ENCODE peak calls at places on chromosome 11, in five cellular contexts. L is stomach; N is transverse colon; R is adrenal gland; H is CD8-positive, alpha-beta T cell. V is an unnamed sample.
A peak's percentile ranks its signal among the peaks of the same experiment; 100 is the strongest.

GRCh38 chr11:35014352-35014751 is 97.9 kb downstream of the PDHX start:
- DNase-seq in H (no peak), R (no peak), L (no peak), N (no peak), V (no peak)

GRCh38 chr11:17563248-17563647 is 16.2 kb downstream of the OTOG start:
- DNase-seq in N (no peak), L (peak; percentile 22), R (peak; percentile 34), H (no peak), V (peak; percentile 69)

GRCh38 chr11:122756417-122756816 is 81.9 kb upstream of the CRTAM start:
- DNase-seq in L (peak; percentile 34), H (peak; percentile 51), N (peak; percentile 52), R (peak; percentile 67), V (no peak)

GRCh38 chr11:117574551-117574950 is 222.5 kb downstream of the DSCAML1 start:
- DNase-seq in L (no peak), H (no peak), N (no peak), R (no peak), V (no peak)

GRCh38 chr11:79980916-79981315 is 540.1 kb upstream of the TENM4 start:
- DNase-seq in L (no peak), H (no peak), R (no peak), N (no peak), V (no peak)

GRCh38 chr11:90204832-90205646 is 17.8 kb downstream of the CHORDC1 start:
- DNase-seq in R (no peak), L (no peak), N (no peak), H (no peak), V (no peak)

GRCh38 chr11:69657911-69658605 is 17.1 kb downstream of the LTO1 start:
- DNase-seq in R (no peak), N (no peak), L (no peak), H (no peak), V (no peak)

GRCh38 chr11:27847496-27847895 is 147.2 kb upstream of the BDNF start:
- DNase-seq in R (no peak), H (no peak), L (no peak), N (no peak), V (no peak)

GRCh38 chr11:70315726-70316125 is 45.2 kb downstream of the PPFIA1 start:
- DNase-seq in R (no peak), L (no peak), H (no peak), N (no peak), V (no peak)

GRCh38 chr11:77189588-77190210 is 61.7 kb downstream of the MYO7A start:
- DNase-seq in L (no peak), N (no peak), H (no peak), R (no peak), V (no peak)

GRCh38 chr11:77187776-77188175 is 59.7 kb downstream of the MYO7A start:
- DNase-seq in N (peak; percentile 22), H (no peak), R (no peak), L (no peak), V (no peak)

GRCh38 chr11:77187105-77187750 is 59.2 kb downstream of the MYO7A start:
- DNase-seq in L (no peak), R (no peak), N (no peak), H (no peak), V (no peak)

GRCh38 chr11:77188912-77189491 is 61.0 kb downstream of the MYO7A start:
- DNase-seq in L (no peak), R (no peak), H (no peak), N (peak; percentile 54), V (no peak)

GRCh38 chr11:77188323-77188911 is 60.4 kb downstream of the MYO7A start:
- DNase-seq in L (peak; percentile 87), R (peak; percentile 96), N (peak; percentile 88), H (peak; percentile 73), V (no peak)
- TF ChIP-seq CTCF in L (peak; percentile 85), R (peak; percentile 95), N (peak; percentile 87), H (peak; percentile 71), V (peak; percentile 74)

GRCh38 chr11:860238-861104 is 17.8 kb downstream of the TSPAN4 start:
- DNase-seq in N (no peak), L (no peak), H (no peak), R (no peak), V (no peak)
- H3K27ac ChIP-seq in N (no peak overlapping the region), L (peak overlapping the region; percentile 46), H (no peak overlapping the region), R (no peak overlapping the region), V (no peak overlapping the region)

GRCh38 chr11:57937431-57937830 is 86.2 kb upstream of the OR9Q1 start:
- DNase-seq in L (no peak), N (no peak), H (no peak), R (no peak), V (no peak)

GRCh38 chr11:57941875-57942274 is 81.8 kb upstream of the OR9Q1 start:
- DNase-seq in N (no peak), H (no peak), L (no peak), R (no peak), V (peak; percentile 21)

GRCh38 chr11:57942808-57943207 is 80.9 kb upstream of the OR9Q1 start:
- DNase-seq in H (no peak), R (no peak), N (no peak), L (no peak), V (peak; percentile 24)

GRCh38 chr11:57938351-57938750 is 85.3 kb upstream of the OR9Q1 start:
- DNase-seq in L (no peak), N (no peak), R (no peak), H (no peak), V (no peak)

GRCh38 chr11:57940044-57940781 is 83.5 kb upstream of the OR9Q1 start:
- DNase-seq in R (no peak), N (no peak), H (no peak), L (no peak), V (peak; percentile 29)
- TF ChIP-seq CTCF in R (no peak), N (no peak), H (no peak), L (no peak), V (no peak)

GRCh38 chr11:47033439-47033838 is 96.9 kb downstream of the CSTPP1 start:
- DNase-seq in H (no peak), L (no peak), N (no peak), R (no peak), V (no peak)
- H3K27ac ChIP-seq in H (no peak overlapping the region), L (no peak overlapping the region), N (no peak overlapping the region), R (no peak overlapping the region), V (no peak overlapping the region)

DNA sequence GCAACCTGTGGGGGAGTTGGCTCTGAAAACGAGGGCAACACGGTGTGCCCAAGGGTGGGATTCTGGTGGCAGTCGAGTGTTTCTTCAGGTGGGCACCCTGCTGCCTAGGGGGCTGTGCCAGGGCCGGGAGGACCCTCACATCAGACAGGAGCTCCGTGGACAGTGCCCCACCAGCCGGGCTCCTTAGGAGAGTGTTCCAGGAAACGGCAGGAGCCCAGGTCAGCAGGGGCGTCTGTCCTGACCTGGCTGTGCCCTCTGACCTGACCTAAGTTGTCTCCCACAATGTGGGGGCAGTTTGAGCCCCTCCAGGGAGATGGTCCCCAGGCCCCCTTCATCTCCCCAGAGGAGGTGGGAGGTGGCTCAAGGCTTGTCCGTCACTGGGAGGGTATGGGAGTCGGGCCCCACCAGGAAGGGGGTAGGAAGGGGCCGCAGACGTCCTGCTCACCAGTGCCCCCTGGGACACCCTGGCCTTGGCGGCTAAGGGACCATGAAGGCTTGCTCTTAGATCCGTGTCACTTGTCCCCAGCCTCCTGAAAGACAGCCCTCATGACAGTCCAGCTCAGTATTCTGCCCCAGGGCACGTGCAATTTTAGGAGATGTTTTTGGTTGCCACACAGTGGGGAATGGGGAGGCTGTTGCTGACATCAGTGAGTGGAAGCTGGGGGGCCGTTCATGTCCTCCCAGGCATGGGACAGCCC is 32.2 kb upstream of the GAL start:
- DNase-seq in L (no peak), R (no peak), H (no peak), N (no peak), V (peak; percentile 58)
- TF ChIP-seq CTCF in L (no peak), R (no peak), H (no peak), N (no peak), V (no peak)

DNA sequence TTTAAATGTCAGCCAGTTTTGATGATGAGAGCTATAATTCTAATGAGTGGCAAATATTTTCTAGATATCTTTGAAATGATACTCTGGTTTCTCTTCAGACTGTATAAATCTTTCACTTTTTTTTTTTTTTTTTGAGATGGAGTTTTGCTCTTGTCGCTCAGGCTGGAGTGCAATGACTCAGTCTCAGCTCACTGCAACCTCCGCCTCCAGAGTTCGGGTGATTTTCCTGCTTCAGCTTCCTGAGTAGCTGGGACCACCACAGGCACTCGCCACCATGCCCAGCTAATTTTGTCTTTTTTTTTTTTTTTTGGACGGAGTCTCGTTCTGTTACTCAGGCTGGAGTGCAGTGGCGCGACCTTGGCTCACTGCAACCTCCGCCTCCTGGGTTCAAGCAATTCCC is 113.6 kb downstream of the TEAD1 start:
- DNase-seq in R (peak; percentile 66), H (no peak), L (no peak), N (no peak), V (no peak)
- H3K27ac ChIP-seq in R (no peak overlapping the region), H (no peak overlapping the region), L (no peak overlapping the region), N (no peak overlapping the region), V (no peak overlapping the region)

DNA sequence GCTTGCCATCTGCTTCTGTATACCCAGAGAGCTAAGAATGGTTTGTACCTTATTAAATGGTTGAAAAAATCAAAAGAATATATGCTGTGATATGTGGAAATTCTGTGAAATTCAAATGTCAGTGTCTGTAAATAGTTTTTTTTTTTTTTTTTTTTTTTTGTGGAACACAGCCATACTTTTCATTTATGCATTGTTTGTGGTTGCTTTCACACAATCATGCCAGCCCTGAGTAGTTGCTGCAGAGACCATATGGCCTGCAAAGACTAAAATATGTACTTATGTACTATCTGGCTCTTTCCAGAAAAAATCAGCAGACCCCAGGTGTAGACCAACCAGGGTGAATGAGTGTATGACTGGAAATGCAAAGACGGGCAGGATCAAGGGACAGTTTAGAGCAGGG is 98.3 kb downstream of the PTPRJ start:
- DNase-seq in R (no peak), H (no peak), L (no peak), N (no peak), V (no peak)
- TF ChIP-seq CTCF in R (no peak), H (no peak), L (no peak), N (no peak), V (no peak)

DNA sequence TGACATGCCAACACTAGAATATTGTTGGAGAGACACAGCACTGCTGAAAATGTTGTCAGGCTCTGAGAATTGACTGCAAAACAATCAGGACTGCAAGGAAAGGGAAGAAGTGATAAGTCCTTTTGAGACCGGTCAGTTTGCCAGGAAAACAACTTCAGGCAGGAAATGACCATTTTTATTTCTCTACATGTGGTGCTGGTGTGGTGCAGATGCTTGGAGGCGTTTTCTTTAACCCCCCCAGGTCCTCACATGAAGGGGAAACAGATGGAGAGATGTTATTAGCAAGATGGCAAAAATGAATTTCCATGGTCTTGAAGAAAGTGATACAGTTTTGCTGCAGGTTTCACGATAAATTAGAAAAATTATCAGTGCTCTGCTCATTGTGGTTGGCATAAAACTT is 5.7 kb downstream of the AP2A2 start:
- DNase-seq in H (no peak), N (no peak), L (no peak), R (no peak), V (no peak)
- H3K27ac ChIP-seq in H (no peak overlapping the region), N (peak overlapping the region; percentile 7), L (peak overlapping the region; percentile 49), R (no peak overlapping the region), V (peak overlapping the region; percentile 66)

DNA sequence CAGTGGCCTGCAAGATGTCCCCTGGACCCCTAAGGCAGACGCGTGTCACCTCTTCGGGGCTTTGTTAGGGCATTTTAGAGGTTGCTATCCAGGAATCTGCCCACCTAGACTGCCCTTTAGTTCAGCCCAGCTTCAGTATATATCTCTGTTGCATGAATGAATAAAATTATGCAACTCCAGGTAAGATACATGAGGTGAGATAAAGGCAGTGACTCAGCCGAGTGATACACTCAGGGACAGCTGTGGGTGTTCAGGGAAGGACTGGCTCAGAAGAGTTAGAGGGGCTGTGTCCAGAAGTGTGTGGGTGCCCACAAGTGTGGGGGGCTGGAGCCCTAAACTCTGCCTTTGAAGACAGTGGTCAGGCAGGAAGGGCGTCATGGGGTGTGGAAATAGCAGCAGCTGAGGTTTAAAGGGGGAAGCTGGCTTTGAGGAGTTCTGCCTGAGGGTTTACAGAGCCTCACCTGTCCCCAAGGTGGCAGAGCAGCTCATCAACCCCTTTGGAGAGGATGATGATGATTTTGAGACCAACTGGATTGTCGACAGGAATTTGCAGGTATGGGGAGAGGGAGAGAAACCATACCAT is 8.3 kb downstream of the FTH1 start:
- DNase-seq in N (no peak), L (no peak), R (no peak), H (no peak), V (no peak)
- TF ChIP-seq CTCF in N (no peak), L (no peak), R (no peak), H (no peak), V (no peak)

V was measured in coronary artery.